ENCODE peak calls at places on chromosomes 13 and 19, in seven cellular contexts. F is stomach, W is uterus, Y is breast epithelium, N is BJ, M is transverse colon, R is H9. K is an unnamed sample. For H3K27me3, the result is how much of the 10 kb centered on the place peaks cover.

GRCh38 chr13:43156916-43157315 is 133.5 kb downstream of the DNAJC15 start:
- DNase-seq in Y (no peak), W (no peak), N (no peak), F (no peak), R (no peak), M (no peak), K (no peak)

GRCh38 chr13:48400820-48401219 is 12.1 kb downstream of the LPAR6 start:
- DNase-seq in W (no peak), F (no peak), Y (no peak), N (peak), M (no peak), R (no peak), K (no peak)

GRCh38 chr19:28794301-28794700 is 418.6 kb downstream of the UQCRFS1 start:
- DNase-seq in M (no peak), R (no peak), Y (no peak), N (no peak), W (no peak), F (no peak), K (no peak)

GRCh38 chr13:106381083-106381482 is 154.4 kb downstream of the EFNB2 start:
- DNase-seq in N (no peak), F (peak), W (no peak), R (no peak), M (no peak), Y (no peak), K (no peak)

GRCh38 chr19:37361994-37362393 is 8.9 kb upstream of the ZNF527 start:
- DNase-seq in Y (no peak), M (no peak), R (no peak), F (no peak), W (no peak), N (peak), K (no peak)

GRCh38 chr13:98207411-98207810 is 30.3 kb upstream of the RNF113B start:
- DNase-seq in Y (no peak), R (no peak), M (no peak), F (no peak), N (no peak), W (no peak), K (no peak)

GRCh38 chr13:49235856-49236431 is 11.8 kb upstream of the CDADC1 start:
- DNase-seq in Y (no peak), M (no peak), N (no peak), W (no peak), F (no peak), R (no peak), K (no peak)

GRCh38 chr13:97133955-97134354 is 88.2 kb upstream of the MBNL2 start:
- DNase-seq in W (no peak), Y (no peak), M (no peak), R (no peak), F (no peak), N (no peak), K (no peak)

GRCh38 chr19:16296713-16297112 is 27.9 kb upstream of the KLF2 start:
- DNase-seq in R (no peak), N (no peak), M (no peak), Y (no peak), F (peak), W (no peak), K (no peak)

GRCh38 chr19:7852851-7853759 is 21.1 kb downstream of the PRR36 start:
- DNase-seq in N (no peak), W (peak), M (peak), R (peak), Y (peak), F (peak), K (peak)

GRCh38 chr19:14686411-14686810 is 3.4 kb upstream of the ZNF333 start:
- DNase-seq in N (no peak), M (peak), W (no peak), F (no peak), R (no peak), Y (no peak), K (no peak)

GRCh38 chr19:41014643-41015042 is 23.6 kb downstream of the CYP2B6 start:
- DNase-seq in R (no peak), W (no peak), F (no peak), Y (no peak), N (no peak), M (no peak), K (no peak)
- H3K27me3 ChIP-seq in R (under half), W (under half), F (under half), Y (under half), N (under half), M (under half), K (under half)

DNA sequence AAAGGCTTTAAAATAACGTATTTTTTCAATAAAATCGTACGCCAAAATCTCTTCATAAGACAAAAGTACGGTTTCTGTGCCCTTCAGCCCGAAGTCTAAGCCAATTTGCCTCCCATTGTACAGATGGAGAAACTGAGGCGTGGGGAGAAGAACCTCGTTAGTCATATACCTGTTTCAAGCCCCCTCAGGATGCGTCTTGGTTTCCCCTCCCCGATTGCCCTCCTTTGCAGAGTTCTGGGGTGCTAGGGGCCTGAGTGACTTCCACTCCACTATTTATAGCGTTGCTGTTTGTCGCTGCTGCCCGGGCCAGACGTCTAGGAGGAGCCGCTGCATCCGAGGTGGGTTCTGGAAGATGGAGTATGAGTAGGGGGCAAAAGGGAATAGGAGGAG is 2.3 kb upstream of the LTBP4 start:
- DNase-seq in F (no peak), W (no peak), R (no peak), Y (no peak), M (no peak), N (no peak), K (no peak)
- H3K27me3 ChIP-seq in F (under half), W (under half), R (under half), Y (under half), M (half or more), N (under half), K (under half)

GRCh38 chr13:28856284-28856683 is 36.1 kb downstream of the MTUS2 start:
- DNase-seq in W (no peak), F (no peak), M (no peak), N (no peak), Y (no peak), R (no peak), K (peak)
- H3K27me3 ChIP-seq in W (under half), F (under half), M (under half), N (under half), Y (under half), R (under half), K (under half)

GRCh38 chr19:18101268-18101667 is 3.7 kb downstream of the MAST3 start:
- DNase-seq in W (no peak), N (no peak), Y (no peak), R (no peak), M (no peak), F (no peak), K (no peak)

GRCh38 chr19:18100710-18101109 is 3.1 kb downstream of the MAST3 start:
- DNase-seq in W (no peak), N (no peak), R (peak), M (no peak), Y (no peak), F (no peak), K (no peak)

GRCh38 chr19:18099623-18099995 is 2.0 kb downstream of the MAST3 start:
- DNase-seq in R (no peak), F (no peak), Y (no peak), M (no peak), N (no peak), W (no peak), K (no peak)

GRCh38 chr19:18104793-18105131 is 7.2 kb downstream of the MAST3 start:
- DNase-seq in M (no peak), Y (no peak), W (no peak), F (no peak), N (no peak), R (no peak), K (no peak)

DNA sequence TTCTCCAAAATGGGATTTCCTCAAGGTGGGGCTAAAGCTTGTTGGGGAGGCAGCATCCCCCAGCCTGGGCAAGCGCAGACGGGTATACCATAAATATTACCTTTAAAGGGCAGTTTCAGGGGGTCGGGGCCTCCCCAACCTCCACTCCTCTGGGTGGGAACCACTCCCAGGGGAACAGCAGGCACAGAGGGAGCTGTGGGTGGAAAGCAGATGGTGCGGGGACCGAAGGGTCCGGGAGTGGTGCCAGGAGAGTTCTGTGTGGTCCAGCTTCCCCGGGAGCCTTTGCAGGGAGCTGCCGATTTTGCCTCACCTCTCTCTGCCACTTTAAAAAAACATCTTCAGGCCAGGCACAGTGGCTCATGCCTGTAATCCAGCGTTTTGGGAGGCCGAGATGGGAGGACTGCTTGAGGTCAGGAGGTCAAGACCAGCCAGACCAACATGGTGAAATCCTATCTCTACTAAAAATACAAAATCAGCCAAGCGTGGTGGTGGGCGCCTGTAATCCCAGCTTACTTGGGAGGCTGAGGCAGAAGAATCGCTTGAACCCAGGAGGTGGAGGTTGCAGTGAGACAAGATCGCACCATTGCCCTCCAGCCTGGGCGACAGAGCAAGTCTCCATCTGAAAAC is 5.5 kb downstream of the MAST3 start:
- DNase-seq in N (no peak), Y (no peak), W (no peak), F (no peak), R (no peak), M (no peak), K (no peak)
- H3K27me3 ChIP-seq in N (under half), Y (under half), W (under half), F (under half), R (under half), M (under half), K (under half)

DNA sequence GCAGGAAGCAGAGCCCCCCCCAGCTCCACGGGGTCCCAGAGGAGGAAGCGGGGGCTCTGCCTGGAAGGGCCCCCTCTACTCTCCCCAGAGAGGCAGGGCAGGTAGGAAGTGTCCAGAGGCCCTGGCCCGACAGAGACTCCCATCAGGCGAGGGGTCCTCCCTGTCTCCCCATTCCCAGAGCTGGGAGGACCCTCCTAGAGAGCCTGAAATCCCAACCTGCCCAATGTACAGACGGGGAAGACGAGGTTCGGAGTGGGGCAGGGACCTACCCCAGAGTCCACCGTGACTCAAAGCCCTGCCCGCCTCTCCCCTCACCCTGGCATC is 1.1 kb downstream of the TLE2 start:
- DNase-seq in N (no peak), M (peak), F (no peak), R (no peak), W (no peak), Y (no peak), K (no peak)
- H3K27me3 ChIP-seq in N (under half), M (under half), F (under half), R (under half), W (under half), Y (under half), K (under half)

DNA sequence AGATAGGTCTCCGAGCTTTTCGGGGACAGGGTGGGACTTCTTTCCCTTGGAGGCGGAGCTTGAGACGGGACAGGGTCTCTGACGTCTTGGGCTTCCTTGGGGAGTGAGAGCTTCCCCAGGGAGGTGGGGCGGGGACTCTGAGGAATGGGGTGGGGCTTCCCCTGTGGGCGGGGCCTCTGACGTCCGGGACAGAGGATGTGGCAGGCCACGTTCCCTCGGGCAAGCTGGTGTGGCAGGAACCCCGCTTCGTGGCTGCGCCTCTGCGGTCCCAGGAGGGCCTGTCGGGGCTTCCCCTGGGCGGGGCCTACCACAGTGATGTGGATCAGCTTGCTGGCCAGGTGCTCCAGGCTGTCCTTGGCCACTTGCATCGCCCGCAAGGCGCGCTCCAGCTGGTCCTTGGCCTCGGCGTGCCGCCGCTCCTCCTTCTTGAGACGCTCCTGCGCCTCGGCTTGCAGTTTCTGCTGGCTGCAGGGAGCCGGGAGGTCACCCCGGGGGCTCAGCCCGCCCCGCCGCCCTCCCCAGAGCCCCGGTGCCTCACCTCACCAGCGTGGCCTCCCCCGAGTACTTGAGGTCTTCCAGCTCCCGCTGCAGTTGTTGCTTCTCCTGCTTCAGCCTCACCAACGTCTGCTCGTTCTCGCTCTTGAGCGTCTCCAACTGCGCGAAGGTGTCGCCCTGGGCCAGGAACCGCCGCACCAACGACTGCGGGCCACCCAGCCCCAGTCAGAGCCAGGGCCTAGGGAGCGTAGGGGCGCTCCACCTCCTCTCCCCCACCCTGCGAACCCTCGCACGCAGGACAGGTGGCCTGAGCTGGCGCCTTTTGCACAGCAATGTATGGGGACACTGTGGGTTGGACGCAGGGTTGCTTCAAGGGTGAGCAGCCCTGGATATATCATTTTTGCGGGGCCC is 3.3 kb upstream of the RGL3 start:
- DNase-seq in Y (peak), N (peak), R (peak), M (peak), W (peak), F (peak), K (peak)
- H3K27me3 ChIP-seq in Y (under half), N (under half), R (under half), M (half or more), W (under half), F (under half), K (under half)

GRCh38 chr13:112898786-112899617 is 70.0 kb upstream of the MCF2L start:
- DNase-seq in N (no peak), M (no peak), F (no peak), R (no peak), W (no peak), Y (no peak), K (no peak)
- H3K27me3 ChIP-seq in N (under half), M (under half), F (under half), R (under half), W (under half), Y (under half), K (under half)

K was measured in body of pancreas.